ENCODE peak calls at places on chromosomes 13 and 19, in nine cellular contexts. M, O, E, X, Q, J, C, K and R are unnamed samples. For H3K27me3, the result is how much of the 10 kb centered on the place peaks cover.

GRCh38 chr13:40518481-40518882 is 148.0 kb downstream of the FOXO1 start:
- DNase-seq in M (peak), O (no peak), E (no peak), X (no peak), Q (no peak), J (no peak), C (peak), K (no peak), R (peak)

GRCh38 chr13:101139076-101139475 is 277.2 kb downstream of the NALCN start:
- DNase-seq in M (no peak), O (no peak), E (no peak), X (no peak), Q (no peak), J (no peak), C (no peak), K (no peak), R (no peak)

GRCh38 chr13:106503272-106503671 is 32.2 kb downstream of the EFNB2 start:
- DNase-seq in M (no peak), O (no peak), E (no peak), X (no peak), Q (no peak), J (no peak), C (no peak), K (no peak), R (no peak)

GRCh38 chr19:20179946-20180345 is 12.9 kb downstream of the ZNF486 start:
- DNase-seq in M (no peak), O (no peak), E (no peak), X (no peak), Q (no peak), J (no peak), C (peak), K (no peak), R (no peak)

GRCh38 chr19:6457958-6458694 is 1.5 kb downstream of the SLC25A23 start:
- DNase-seq in M (no peak), O (no peak), E (no peak), X (no peak), Q (no peak), J (no peak), C (no peak), K (no peak), R (no peak)

GRCh38 chr19:39518975-39519374 is 4.0 kb downstream of the SELENOV start:
- DNase-seq in M (no peak), O (no peak), E (no peak), X (no peak), Q (no peak), J (no peak), C (no peak), K (no peak), R (no peak)

GRCh38 chr19:46716672-46717033 is 261 bp downstream of the PRKD2 start:
- DNase-seq in M (no peak), O (no peak), E (no peak), X (no peak), Q (no peak), J (no peak), C (no peak), K (no peak), R (no peak)

GRCh38 chr13:39637890-39638289 is 17.6 kb upstream of the COG6 start:
- DNase-seq in M (no peak), O (no peak), E (no peak), X (no peak), Q (no peak), J (no peak), C (no peak), K (no peak), R (no peak)

GRCh38 chr13:40672310-40673060 is 6.0 kb upstream of the FOXO1 start:
- DNase-seq in M (no peak), O (no peak), E (no peak), X (no peak), Q (no peak), J (peak), C (peak), K (no peak), R (no peak)

GRCh38 chr19:43564800-43565199 is 10.5 kb downstream of the XRCC1 start:
- DNase-seq in M (no peak), O (no peak), E (no peak), X (no peak), Q (no peak), J (no peak), C (no peak), K (no peak), R (no peak)

GRCh38 chr19:55248166-55248675 is 10.6 kb downstream of the PPP6R1 start:
- DNase-seq in M (no peak), O (no peak), E (no peak), X (no peak), Q (no peak), J (no peak), C (no peak), K (no peak), R (no peak)

GRCh38 chr19:51600940-51601575 is 29.1 kb downstream of the SIGLEC5 start:
- DNase-seq in M (no peak), O (no peak), E (peak), X (no peak), Q (no peak), J (no peak), C (no peak), K (no peak), R (no peak)

GRCh38 chr19:45515807-45516401 is 8.6 kb downstream of the VASP start:
- DNase-seq in M (no peak), O (no peak), E (no peak), X (no peak), Q (no peak), J (no peak), C (no peak), K (no peak), R (no peak)

GRCh38 chr13:66765559-66765958 is 464.6 kb downstream of the PCDH9 start:
- DNase-seq in M (no peak), O (no peak), E (no peak), X (no peak), Q (no peak), J (no peak), C (no peak), K (no peak), R (no peak)

GRCh38 chr19:10139952-10140351 is 20.3 kb upstream of the EIF3G start:
- DNase-seq in M (no peak), O (no peak), E (no peak), X (no peak), Q (no peak), J (no peak), C (no peak), K (no peak), R (no peak)
- H3K27ac ChIP-seq in M (no peak), O (no peak), E (no peak), X (no peak), Q (no peak), J (no peak), C (no peak), K (no peak), R (no peak)

GRCh38 chr19:50308991-50309390 is 20.2 kb downstream of the KCNC3 start:
- DNase-seq in M (no peak), O (no peak), E (no peak), X (no peak), Q (no peak), J (no peak), C (no peak), K (no peak), R (no peak)
- H3K27me3 ChIP-seq in M (under half), O (under half), E (under half), X (under half), Q (under half), J (under half), C (under half), K (under half), R (under half)

GRCh38 chr19:58279042-58279924 is 528 bp downstream of the ZNF8 start:
- DNase-seq in M (peak), O (peak), E (peak), X (peak), Q (peak), J (peak), C (peak), K (peak), R (peak)
- TF ChIP-seq CTCF in M (no peak), O (no peak), E (peak), X (no peak), Q (no peak), J (no peak), C (no peak), K (no peak), R (no peak)

DNA sequence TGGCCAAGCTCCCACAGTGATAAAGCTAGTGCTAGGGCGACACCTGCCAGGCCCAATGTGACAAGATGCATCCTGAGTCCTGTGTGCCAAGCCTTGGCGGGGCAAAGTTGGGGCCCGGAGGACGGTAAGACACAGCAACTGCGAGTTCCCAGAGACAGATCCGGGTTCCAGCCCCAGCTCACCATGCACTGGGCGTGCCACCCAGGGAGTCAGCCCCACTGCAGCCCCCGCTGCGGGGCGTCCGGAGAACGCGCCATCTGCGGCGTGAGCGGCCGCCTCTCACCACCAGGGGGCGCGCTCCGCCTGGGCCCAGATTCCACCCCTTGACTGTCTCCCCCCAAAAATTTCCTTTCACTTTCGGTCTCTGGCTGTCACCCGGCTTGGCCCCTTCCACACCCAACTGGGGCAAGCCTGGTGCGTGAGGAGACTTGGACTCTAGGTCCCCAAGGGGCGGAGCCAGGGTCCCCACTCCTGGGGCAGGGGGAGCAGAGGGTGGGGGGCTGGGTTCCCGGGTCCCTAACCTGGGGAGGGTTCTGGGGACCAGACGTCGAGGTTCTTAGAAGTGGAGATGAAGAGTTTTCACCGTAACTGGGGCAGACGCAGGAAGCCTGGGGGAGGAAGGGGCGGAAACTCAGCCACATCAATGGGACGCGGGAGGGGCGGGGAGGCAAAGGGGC is at the start of gene FLT3LG:
- DNase-seq in M (peak), O (peak), E (peak), X (peak), Q (peak), J (peak), C (no peak), K (peak), R (peak)
- H3K27ac ChIP-seq in M (peak), O (peak), E (peak), X (peak), Q (peak), J (no peak), C (no peak), K (peak), R (peak)

GRCh38 chr13:70623260-70623659 is 515.0 kb upstream of the KLHL1 start:
- DNase-seq in M (no peak), O (no peak), E (no peak), X (no peak), Q (no peak), J (peak), C (peak), K (no peak), R (no peak)

GRCh38 chr13:70622785-70623184 is 514.5 kb upstream of the KLHL1 start:
- DNase-seq in M (no peak), O (no peak), E (no peak), X (no peak), Q (no peak), J (no peak), C (no peak), K (no peak), R (no peak)
- H3K27me3 ChIP-seq in M (under half), O (under half), E (under half), X (under half), Q (under half), J (under half), C (under half), K (under half), R (under half)

DNA sequence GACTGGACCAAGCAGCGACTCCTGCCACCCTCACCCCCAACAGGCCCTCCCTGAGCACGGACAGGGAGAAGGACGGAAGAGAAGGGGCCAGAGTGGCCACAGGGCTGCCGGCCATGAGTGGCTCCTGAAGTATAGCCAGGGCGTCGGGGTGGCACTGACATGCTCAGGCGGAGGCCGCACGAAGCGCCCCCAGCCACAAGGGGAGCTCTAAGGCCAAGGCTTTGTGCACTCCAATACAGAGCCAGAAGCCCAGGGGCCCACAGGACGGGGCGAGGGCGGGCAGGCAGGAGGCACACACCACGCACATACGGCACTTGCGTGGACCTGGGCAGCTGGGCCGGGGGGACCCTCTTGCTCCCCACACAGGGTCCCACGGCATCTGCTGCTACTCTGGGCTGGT is 52.0 kb downstream of the KLF2 start:
- DNase-seq in M (no peak), O (no peak), E (no peak), X (no peak), Q (no peak), J (no peak), C (no peak), K (no peak), R (no peak)
- TF ChIP-seq CTCF in M (peak), O (peak), E (peak), X (no peak), Q (no peak), J (peak), C (no peak), K (no peak), R (peak)

DNA sequence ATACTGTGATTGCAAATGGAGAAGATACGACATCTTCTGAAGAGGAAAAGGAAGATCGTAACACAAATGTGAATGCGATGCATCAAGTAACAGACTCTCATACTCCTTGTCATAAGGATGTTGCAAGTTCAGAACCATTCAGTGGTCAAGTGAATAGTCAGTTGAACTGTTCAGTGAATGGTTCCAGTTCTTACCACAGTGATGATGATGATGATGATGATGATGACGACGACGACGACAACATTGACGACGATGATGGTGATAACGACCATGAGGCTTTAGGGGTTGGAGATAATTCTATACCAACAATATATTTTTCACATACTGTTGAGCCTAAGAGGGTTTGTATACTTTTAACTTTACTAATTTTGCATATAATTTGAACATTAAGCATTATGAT is 67.0 kb downstream of the URI1 start:
- DNase-seq in M (no peak), O (no peak), E (no peak), X (no peak), Q (no peak), J (no peak), C (no peak), K (no peak), R (no peak)
- H3K27ac ChIP-seq in M (no peak), O (no peak), E (no peak), X (no peak), Q (no peak), J (no peak), C (no peak), K (no peak), R (no peak)

GRCh38 chr19:1333789-1334188 is 48.1 kb downstream of the EFNA2 start:
- DNase-seq in M (no peak), O (no peak), E (no peak), X (no peak), Q (no peak), J (no peak), C (peak), K (no peak), R (no peak)
- H3K27me3 ChIP-seq in M (under half), O (under half), E (under half), X (under half), Q (under half), J (under half), C (under half), K (under half), R (under half)

DNA sequence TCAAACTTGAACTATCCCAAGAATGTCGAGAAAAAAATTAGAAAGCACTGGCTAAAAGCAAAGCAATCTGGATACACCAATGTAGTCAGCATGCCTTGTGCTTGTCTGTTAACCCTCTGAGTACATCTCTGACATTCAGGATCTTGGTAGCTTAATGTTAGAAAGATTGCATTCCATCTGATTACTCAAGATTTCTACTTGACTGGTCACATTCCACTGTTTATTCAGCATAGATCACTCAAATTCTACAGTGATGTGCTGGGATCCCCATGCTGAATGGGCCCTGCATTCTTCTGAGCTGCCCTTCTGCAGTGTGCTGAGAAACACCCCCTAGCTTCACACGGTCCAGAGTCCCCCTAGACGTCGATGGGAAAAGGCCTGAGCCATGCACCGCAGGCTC is 295.4 kb upstream of the MAB21L1 start:
- DNase-seq in M (no peak), O (no peak), E (no peak), X (no peak), Q (no peak), J (no peak), C (peak), K (no peak), R (no peak)
- TF ChIP-seq CTCF in M (no peak), O (no peak), E (no peak), X (no peak), Q (no peak), J (no peak), C (no peak), K (no peak), R (no peak)